ENCODE peak calls at places on chromosomes 7 and 10, in eight cellular contexts. One of them, this sample, is unnamed.

GRCh38 chr10:116241642-116242405 is 31.2 kb downstream of the GFRA1 start:
- DNase-seq in psoas muscle: no peak
- DNase-seq in pancreas: no peak
- DNase-seq in tibial artery: no peak
- DNase-seq in SK-N-SH: peak; percentile 9
- DNase-seq in spleen: no peak
- DNase-seq in right lobe of liver: no peak
- DNase-seq in GM12878: no peak
- DNase-seq in this sample: no peak

GRCh38 chr7:54908760-54909438 is 109.9 kb upstream of the EGFR start:
- DNase-seq in psoas muscle: no peak
- DNase-seq in pancreas: no peak
- DNase-seq in tibial artery: no peak
- DNase-seq in SK-N-SH: no peak
- DNase-seq in spleen: no peak
- DNase-seq in right lobe of liver: no peak
- DNase-seq in GM12878: no peak
- DNase-seq in this sample: no peak

GRCh38 chr7:158911734-158912133 is 55.4 kb downstream of the DYNC2I1 start:
- DNase-seq in psoas muscle: no peak
- DNase-seq in pancreas: no peak
- DNase-seq in tibial artery: no peak
- DNase-seq in SK-N-SH: no peak
- DNase-seq in spleen: no peak
- DNase-seq in right lobe of liver: no peak
- DNase-seq in GM12878: no peak
- DNase-seq in this sample: no peak

GRCh38 chr7:106260136-106260561 is 24.6 kb downstream of the NAMPT start:
- DNase-seq in psoas muscle: no peak
- DNase-seq in pancreas: no peak
- DNase-seq in tibial artery: no peak
- DNase-seq in SK-N-SH: no peak
- DNase-seq in spleen: no peak
- DNase-seq in right lobe of liver: no peak
- DNase-seq in GM12878: no peak
- DNase-seq in this sample: no peak

GRCh38 chr7:110264288-110264687 is 826.6 kb upstream of the LRRN3 start:
- DNase-seq in psoas muscle: no peak
- DNase-seq in pancreas: no peak
- DNase-seq in tibial artery: no peak
- DNase-seq in SK-N-SH: peak; percentile 33
- DNase-seq in spleen: no peak
- DNase-seq in right lobe of liver: no peak
- DNase-seq in GM12878: no peak
- DNase-seq in this sample: no peak

GRCh38 chr7:112149734-112150133 is 56.5 kb downstream of the DOCK4 start:
- DNase-seq in psoas muscle: no peak
- DNase-seq in pancreas: no peak
- DNase-seq in tibial artery: no peak
- DNase-seq in SK-N-SH: no peak
- DNase-seq in spleen: no peak
- DNase-seq in right lobe of liver: no peak
- DNase-seq in GM12878: no peak
- DNase-seq in this sample: no peak

GRCh38 chr7:50631639-50632038 is 66.4 kb upstream of the DDC start:
- DNase-seq in psoas muscle: no peak
- DNase-seq in pancreas: no peak
- DNase-seq in tibial artery: no peak
- DNase-seq in SK-N-SH: no peak
- DNase-seq in spleen: no peak
- DNase-seq in right lobe of liver: no peak
- DNase-seq in GM12878: no peak
- DNase-seq in this sample: no peak

GRCh38 chr10:122675278-122675677 is 24.4 kb downstream of the C10orf120 start:
- DNase-seq in psoas muscle: no peak
- DNase-seq in pancreas: no peak
- DNase-seq in tibial artery: no peak
- DNase-seq in SK-N-SH: no peak
- DNase-seq in spleen: no peak
- DNase-seq in right lobe of liver: no peak
- DNase-seq in GM12878: no peak
- DNase-seq in this sample: no peak

GRCh38 chr10:3241128-3242057 is 68.8 kb upstream of the PITRM1 start:
- DNase-seq in psoas muscle: no peak
- DNase-seq in pancreas: no peak
- DNase-seq in tibial artery: no peak
- DNase-seq in SK-N-SH: no peak
- DNase-seq in spleen: no peak
- DNase-seq in right lobe of liver: no peak
- DNase-seq in GM12878: no peak
- DNase-seq in this sample: no peak

GRCh38 chr7:20330176-20330796 is 414 bp upstream of the ITGB8 start:
- DNase-seq in psoas muscle: peak; percentile 66
- DNase-seq in pancreas: peak; percentile 91
- DNase-seq in tibial artery: peak; percentile 86
- DNase-seq in SK-N-SH: peak; percentile 73
- DNase-seq in spleen: peak; percentile 88
- DNase-seq in right lobe of liver: peak; percentile 74
- DNase-seq in GM12878: no peak
- DNase-seq in this sample: peak; percentile 82

GRCh38 chr10:59336632-59337031 is 25.7 kb downstream of the FAM13C start:
- DNase-seq in psoas muscle: no peak
- DNase-seq in pancreas: no peak
- DNase-seq in tibial artery: no peak
- DNase-seq in SK-N-SH: no peak
- DNase-seq in spleen: no peak
- DNase-seq in right lobe of liver: no peak
- DNase-seq in GM12878: no peak
- DNase-seq in this sample: no peak

GRCh38 chr10:9160275-9160674 is 1105.8 kb downstream of the GATA3 start:
- DNase-seq in psoas muscle: no peak
- DNase-seq in pancreas: no peak
- DNase-seq in tibial artery: no peak
- DNase-seq in SK-N-SH: no peak
- DNase-seq in spleen: no peak
- DNase-seq in right lobe of liver: no peak
- DNase-seq in GM12878: no peak
- DNase-seq in this sample: no peak

GRCh38 chr7:137940656-137941518 is 61.0 kb downstream of the CREB3L2 start:
- DNase-seq in psoas muscle: no peak
- DNase-seq in pancreas: no peak
- DNase-seq in tibial artery: no peak
- DNase-seq in SK-N-SH: no peak
- DNase-seq in spleen: no peak
- DNase-seq in right lobe of liver: no peak
- DNase-seq in GM12878: no peak
- DNase-seq in this sample: no peak

GRCh38 chr10:130231211-130231850 is 95.1 kb downstream of the GLRX3 start:
- DNase-seq in psoas muscle: no peak
- DNase-seq in pancreas: peak; percentile 44
- DNase-seq in tibial artery: no peak
- DNase-seq in SK-N-SH: no peak
- DNase-seq in spleen: peak; percentile 71
- DNase-seq in right lobe of liver: no peak
- DNase-seq in GM12878: no peak
- DNase-seq in this sample: no peak

GRCh38 chr10:51288511-51288910 is 214.2 kb downstream of the PRKG1 start:
- DNase-seq in psoas muscle: no peak
- DNase-seq in pancreas: no peak
- DNase-seq in tibial artery: no peak
- DNase-seq in SK-N-SH: no peak
- DNase-seq in spleen: no peak
- DNase-seq in right lobe of liver: no peak
- DNase-seq in GM12878: no peak
- DNase-seq in this sample: no peak

GRCh38 chr10:98257198-98257597 is 10.8 kb downstream of the LOXL4 start:
- DNase-seq in psoas muscle: no peak
- DNase-seq in pancreas: no peak
- DNase-seq in tibial artery: no peak
- DNase-seq in SK-N-SH: no peak
- DNase-seq in spleen: no peak
- DNase-seq in right lobe of liver: no peak
- DNase-seq in GM12878: no peak
- DNase-seq in this sample: no peak

GRCh38 chr7:74269757-74270277 is 15.6 kb upstream of the RFC2 start:
- DNase-seq in psoas muscle: no peak
- DNase-seq in pancreas: peak; percentile 77
- DNase-seq in tibial artery: peak; percentile 36
- DNase-seq in SK-N-SH: peak; percentile 88
- DNase-seq in spleen: peak; percentile 85
- DNase-seq in right lobe of liver: no peak
- DNase-seq in GM12878: peak; percentile 74
- DNase-seq in this sample: peak; percentile 72

GRCh38 chr10:35895331-35895730 is 253.2 kb upstream of the FZD8 start:
- DNase-seq in psoas muscle: no peak
- DNase-seq in pancreas: no peak
- DNase-seq in tibial artery: no peak
- DNase-seq in SK-N-SH: no peak
- DNase-seq in spleen: no peak
- DNase-seq in right lobe of liver: no peak
- DNase-seq in GM12878: no peak
- DNase-seq in this sample: no peak

GRCh38 chr10:124035928-124036558 is 57.4 kb downstream of the CHST15 start:
- DNase-seq in psoas muscle: peak; percentile 71
- DNase-seq in pancreas: no peak
- DNase-seq in tibial artery: peak; percentile 45
- DNase-seq in SK-N-SH: no peak
- DNase-seq in spleen: peak; percentile 98
- DNase-seq in right lobe of liver: peak; percentile 76
- DNase-seq in GM12878: peak; percentile 82
- DNase-seq in this sample: no peak

GRCh38 chr7:77727527-77727926 is 31.3 kb downstream of the RSBN1L start:
- DNase-seq in psoas muscle: no peak
- DNase-seq in pancreas: no peak
- DNase-seq in tibial artery: no peak
- DNase-seq in SK-N-SH: no peak
- DNase-seq in spleen: no peak
- DNase-seq in right lobe of liver: no peak
- DNase-seq in GM12878: no peak
- DNase-seq in this sample: no peak

GRCh38 chr10:71435571-71436267 is 39.0 kb downstream of the CDH23 start:
- DNase-seq in psoas muscle: no peak
- DNase-seq in pancreas: no peak
- DNase-seq in tibial artery: peak; percentile 5
- DNase-seq in SK-N-SH: peak; percentile 14
- DNase-seq in spleen: peak; percentile 54
- DNase-seq in right lobe of liver: no peak
- DNase-seq in GM12878: no peak
- DNase-seq in this sample: no peak

GRCh38 chr7:55026867-55027490 is 8.2 kb downstream of the EGFR start:
- DNase-seq in psoas muscle: no peak
- DNase-seq in pancreas: no peak
- DNase-seq in tibial artery: peak; percentile 59
- DNase-seq in SK-N-SH: no peak
- DNase-seq in spleen: no peak
- DNase-seq in right lobe of liver: no peak
- DNase-seq in GM12878: no peak
- DNase-seq in this sample: no peak

GRCh38 chr7:106768324-106768751 is 96.7 kb upstream of the PIK3CG start:
- DNase-seq in psoas muscle: no peak
- DNase-seq in pancreas: no peak
- DNase-seq in tibial artery: no peak
- DNase-seq in SK-N-SH: no peak
- DNase-seq in spleen: no peak
- DNase-seq in right lobe of liver: no peak
- DNase-seq in GM12878: peak; percentile 51
- DNase-seq in this sample: no peak

GRCh38 chr7:21690717-21691116 is 147.9 kb downstream of the DNAH11 start:
- DNase-seq in psoas muscle: no peak
- DNase-seq in pancreas: no peak
- DNase-seq in tibial artery: no peak
- DNase-seq in SK-N-SH: no peak
- DNase-seq in spleen: no peak
- DNase-seq in right lobe of liver: no peak
- DNase-seq in GM12878: no peak
- DNase-seq in this sample: peak; percentile 3

GRCh38 chr10:69910566-69910965 is 108.9 kb downstream of the COL13A1 start:
- DNase-seq in psoas muscle: no peak
- DNase-seq in pancreas: no peak
- DNase-seq in tibial artery: no peak
- DNase-seq in SK-N-SH: no peak
- DNase-seq in spleen: no peak
- DNase-seq in right lobe of liver: no peak
- DNase-seq in GM12878: no peak
- DNase-seq in this sample: no peak

DNA sequence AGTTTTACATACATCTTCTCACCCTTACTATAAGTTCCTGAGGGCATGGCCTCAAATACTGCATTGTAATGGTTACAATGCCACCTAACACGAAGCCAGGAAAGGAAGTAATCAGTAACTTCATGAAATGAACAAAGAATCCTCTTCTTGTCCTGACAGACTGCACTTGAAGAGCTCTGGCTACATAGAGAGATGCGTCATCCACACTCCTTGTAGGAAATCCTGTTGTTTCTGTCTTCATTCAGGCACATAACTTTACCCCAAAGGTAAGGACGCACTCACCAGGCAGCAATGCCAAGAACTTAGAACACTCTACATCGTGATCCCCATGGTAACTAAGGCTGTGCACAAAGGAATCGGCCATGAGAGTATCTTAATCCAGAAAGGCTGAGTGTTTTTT is 80.3 kb upstream of the ARID5B start:
- DNase-seq in psoas muscle: no peak
- DNase-seq in pancreas: no peak
- DNase-seq in tibial artery: no peak
- DNase-seq in SK-N-SH: no peak
- DNase-seq in spleen: no peak
- DNase-seq in right lobe of liver: no peak
- DNase-seq in GM12878: no peak
- DNase-seq in this sample: no peak
- H3K27ac ChIP-seq in psoas muscle: no peak overlapping the region
- H3K27ac ChIP-seq in pancreas: no peak overlapping the region
- H3K27ac ChIP-seq in tibial artery: no peak overlapping the region
- H3K27ac ChIP-seq in SK-N-SH: no peak overlapping the region
- H3K27ac ChIP-seq in spleen: no peak overlapping the region
- H3K27ac ChIP-seq in right lobe of liver: no peak overlapping the region
- H3K27ac ChIP-seq in GM12878: no peak overlapping the region
- H3K27ac ChIP-seq in this sample: no peak overlapping the region

GRCh38 chr7:140924019-140924820 is 509 bp downstream of the BRAF start:
- DNase-seq in psoas muscle: peak; percentile 90
- DNase-seq in pancreas: peak; percentile 89
- DNase-seq in tibial artery: peak; percentile 68
- DNase-seq in SK-N-SH: peak; percentile 94
- DNase-seq in spleen: no peak
- DNase-seq in right lobe of liver: peak; percentile 86
- DNase-seq in GM12878: peak; percentile 50
- DNase-seq in this sample: peak; percentile 36
- TF ChIP-seq CTCF in psoas muscle: no peak
- TF ChIP-seq CTCF in pancreas: no peak
- TF ChIP-seq CTCF in tibial artery: peak; percentile 31
- TF ChIP-seq CTCF in SK-N-SH: peak; percentile 72
- TF ChIP-seq CTCF in spleen: no peak
- TF ChIP-seq CTCF in right lobe of liver: peak; percentile 41
- TF ChIP-seq CTCF in GM12878: peak; percentile 45
- TF ChIP-seq CTCF in this sample: peak; percentile 74

GRCh38 chr10:34528320-34528719 is 286.8 kb downstream of the PARD3 start:
- DNase-seq in psoas muscle: no peak
- DNase-seq in pancreas: no peak
- DNase-seq in tibial artery: no peak
- DNase-seq in SK-N-SH: no peak
- DNase-seq in spleen: no peak
- DNase-seq in right lobe of liver: no peak
- DNase-seq in GM12878: no peak
- DNase-seq in this sample: peak; percentile 77
- H3K27ac ChIP-seq in psoas muscle: no peak overlapping the region
- H3K27ac ChIP-seq in pancreas: no peak overlapping the region
- H3K27ac ChIP-seq in tibial artery: no peak overlapping the region
- H3K27ac ChIP-seq in SK-N-SH: peak overlapping the region; percentile 78
- H3K27ac ChIP-seq in spleen: no peak overlapping the region
- H3K27ac ChIP-seq in right lobe of liver: no peak overlapping the region
- H3K27ac ChIP-seq in GM12878: no peak overlapping the region
- H3K27ac ChIP-seq in this sample: no peak overlapping the region

GRCh38 chr10:62690703-62691102 is 113.8 kb upstream of the ADO start:
- DNase-seq in psoas muscle: no peak
- DNase-seq in pancreas: no peak
- DNase-seq in tibial artery: no peak
- DNase-seq in SK-N-SH: no peak
- DNase-seq in spleen: no peak
- DNase-seq in right lobe of liver: no peak
- DNase-seq in GM12878: no peak
- DNase-seq in this sample: no peak
- TF ChIP-seq CTCF in psoas muscle: no peak
- TF ChIP-seq CTCF in pancreas: no peak
- TF ChIP-seq CTCF in tibial artery: no peak
- TF ChIP-seq CTCF in SK-N-SH: no peak
- TF ChIP-seq CTCF in spleen: no peak
- TF ChIP-seq CTCF in right lobe of liver: no peak
- TF ChIP-seq CTCF in GM12878: peak; percentile 22
- TF ChIP-seq CTCF in this sample: no peak